ENCODE peak calls at places on chromosome 9, in seven cellular contexts. P is T1000; Q is HTR-8/SVneo; J is stimulated activated CD8-positive, alpha-beta memory T cell treated with anti-CD3 and anti-CD28 coated beads, Interleukin-12 subunit alpha, Interleukin-12 subunit beta, amount 100 ng/mL, for 1 hour; D is stimulated activated CD4-positive, alpha-beta T cell treated with anti-CD3 and anti-CD28 coated beads, Interleukin-15, amount 100 ng/mL, for 1 hour; M is lower leg skin; N is hypothalamus. Z is an unnamed sample.

GRCh38 chr9:479951-480350 is 265.3 kb downstream of the DOCK8 start:
- DNase-seq in P (no peak), Q (no peak), J (no peak), D (no peak), M (no peak), N (no peak), Z (peak)

GRCh38 chr9:136726631-136727191 is 14.3 kb downstream of the DIPK1B start:
- DNase-seq in P (no peak), Q (no peak), J (no peak), D (no peak), M (no peak), N (no peak), Z (no peak)

GRCh38 chr9:123772374-123772773 is 157.6 kb downstream of the DENND1A start:
- DNase-seq in P (no peak), Q (no peak), J (no peak), D (no peak), M (no peak), N (no peak), Z (no peak)

GRCh38 chr9:83537331-83538171 is 650 bp downstream of the FRMD3 start:
- DNase-seq in P (no peak), Q (no peak), J (no peak), D (no peak), M (no peak), N (peak), Z (no peak)

GRCh38 chr9:97703437-97704326 is 6.5 kb upstream of the XPA start:
- DNase-seq in P (peak), Q (peak), J (no peak), D (no peak), M (no peak), N (peak), Z (peak)

GRCh38 chr9:22622823-22623222 is 176.2 kb downstream of the DMRTA1 start:
- DNase-seq in P (no peak), Q (no peak), J (no peak), D (no peak), M (no peak), N (no peak), Z (no peak)

GRCh38 chr9:70046274-70047070 is 2.8 kb downstream of the MAMDC2 start:
- DNase-seq in P (no peak), Q (peak), J (no peak), D (no peak), M (no peak), N (no peak), Z (no peak)

GRCh38 chr9:33425128-33425533 is 22.3 kb downstream of the AQP3 start:
- DNase-seq in P (no peak), Q (no peak), J (no peak), D (no peak), M (no peak), N (no peak), Z (no peak)

GRCh38 chr9:5879419-5880181 is 11.1 kb upstream of the MLANA start:
- DNase-seq in P (peak), Q (peak), J (no peak), D (no peak), M (peak), N (no peak), Z (peak)

GRCh38 chr9:134966270-134966669 is 48.6 kb upstream of the FCN1 start:
- DNase-seq in P (no peak), Q (no peak), J (no peak), D (no peak), M (peak), N (no peak), Z (no peak)

GRCh38 chr9:78325343-78325742 is 28.4 kb downstream of the PSAT1 start:
- DNase-seq in P (no peak), Q (no peak), J (no peak), D (no peak), M (peak), N (peak), Z (no peak)

GRCh38 chr9:96661711-96662110 is 6.6 kb upstream of the PRXL2C start:
- DNase-seq in P (no peak), Q (no peak), J (no peak), D (no peak), M (no peak), N (no peak), Z (no peak)

GRCh38 chr9:111456536-111456935 is 27.6 kb downstream of the ECPAS start:
- DNase-seq in P (no peak), Q (no peak), J (no peak), D (no peak), M (no peak), N (no peak), Z (no peak)

GRCh38 chr9:105832311-105832710 is 138.0 kb downstream of the TMEM38B start:
- DNase-seq in P (no peak), Q (no peak), J (no peak), D (no peak), M (no peak), N (no peak), Z (no peak)

GRCh38 chr9:68507098-68507795 is 33.4 kb downstream of the TMEM252 start:
- DNase-seq in P (no peak), Q (no peak), J (no peak), D (no peak), M (no peak), N (no peak), Z (no peak)

GRCh38 chr9:38186372-38187115 is 117.5 kb upstream of the SHB start:
- DNase-seq in P (no peak), Q (peak), J (no peak), D (no peak), M (no peak), N (no peak), Z (no peak)

GRCh38 chr9:88037285-88037845 is 63.0 kb upstream of the CDK20 start:
- DNase-seq in P (no peak), Q (no peak), J (no peak), D (no peak), M (no peak), N (no peak), Z (no peak)

GRCh38 chr9:36925033-36925432 is 109.0 kb downstream of the PAX5 start:
- DNase-seq in P (no peak), Q (no peak), J (no peak), D (no peak), M (no peak), N (no peak), Z (no peak)

GRCh38 chr9:99030610-99031009 is 74.3 kb upstream of the TGFBR1 start:
- DNase-seq in P (no peak), Q (no peak), J (no peak), D (no peak), M (no peak), N (no peak), Z (no peak)

GRCh38 chr9:88378317-88378716 is 9.9 kb upstream of the SPIN1 start:
- DNase-seq in P (no peak), Q (no peak), J (no peak), D (no peak), M (no peak), N (no peak), Z (no peak)

GRCh38 chr9:110446171-110446570 is 108.5 kb upstream of the TXNDC8 start:
- DNase-seq in P (no peak), Q (no peak), J (no peak), D (no peak), M (no peak), N (no peak), Z (no peak)

GRCh38 chr9:112884721-112885120 is 6.0 kb downstream of the SLC46A2 start:
- DNase-seq in P (no peak), Q (no peak), J (no peak), D (no peak), M (peak), N (no peak), Z (no peak)

GRCh38 chr9:81070689-81071088 is 618.7 kb downstream of the TLE1 start:
- DNase-seq in P (no peak), Q (no peak), J (no peak), D (no peak), M (no peak), N (no peak), Z (no peak)

GRCh38 chr9:130073373-130073772 is 19.7 kb downstream of the GPR107 start:
- DNase-seq in P (no peak), Q (no peak), J (no peak), D (no peak), M (no peak), N (no peak), Z (no peak)

GRCh38 chr9:76296561-76297276 is 97.5 kb downstream of the RFK start:
- DNase-seq in P (no peak), Q (no peak), J (no peak), D (no peak), M (no peak), N (no peak), Z (no peak)

GRCh38 chr9:74006935-74007334 is 490.2 kb upstream of the RORB start:
- DNase-seq in P (no peak), Q (no peak), J (no peak), D (no peak), M (no peak), N (no peak), Z (no peak)

GRCh38 chr9:93096811-93097382 is 880 bp downstream of the CARD19 start:
- DNase-seq in P (no peak), Q (no peak), J (no peak), D (no peak), M (peak), N (no peak), Z (no peak)

Z was measured in retinal pigment epithelial cell.